ENCODE peak calls at places on chromosomes 11 and 22, in seven cellular contexts. Y is PC-3, R is colonic mucosa, U is esophagus squamous epithelium, J is neural progenitor cell, X is IMR-90, C is body of pancreas. L is an unnamed sample. For H3K4me1, the result is how much of the 10 kb centered on the place peaks cover.

GRCh38 chr22:31139866-31140716 is at the start of gene PLA2G3:
- DNase-seq in J (peak), Y (no peak), R (peak), U (no peak), X (peak), C (no peak), L (peak)

GRCh38 chr11:57200937-57201336 is 19.2 kb downstream of the LRRC55 start:
- DNase-seq in X (no peak), R (no peak), J (no peak), C (no peak), Y (no peak), U (no peak), L (no peak)

GRCh38 chr22:44181033-44181911 is 547 bp downstream of the PARVG start:
- DNase-seq in J (no peak), Y (peak), U (no peak), C (no peak), R (peak), X (no peak), L (no peak)

GRCh38 chr11:45219411-45219810 is 66.7 kb downstream of the SYT13 start:
- DNase-seq in U (no peak), R (no peak), C (no peak), J (no peak), Y (no peak), X (no peak), L (no peak)

GRCh38 chr11:124778281-124778680 is 16.2 kb upstream of the ESAM start:
- DNase-seq in X (no peak), U (no peak), J (no peak), R (no peak), Y (peak), C (no peak), L (no peak)

GRCh38 chr11:95138448-95138847 is 48.8 kb downstream of the ENDOD1 start:
- DNase-seq in X (no peak), C (no peak), R (no peak), Y (peak), J (no peak), U (no peak), L (no peak)

GRCh38 chr11:33721291-33721840 is 14.9 kb downstream of the CD59 start:
- DNase-seq in R (no peak), U (no peak), J (no peak), Y (peak), X (peak), C (no peak), L (no peak)

GRCh38 chr22:49329636-49330035 is 498.0 kb downstream of the BRD1 start:
- DNase-seq in J (no peak), C (no peak), U (no peak), R (no peak), X (no peak), Y (no peak), L (peak)

GRCh38 chr11:15148181-15148580 is 33.5 kb downstream of the INSC start:
- DNase-seq in C (no peak), X (peak), U (no peak), R (no peak), Y (no peak), J (no peak), L (no peak)

GRCh38 chr22:49331878-49332277 is 495.8 kb downstream of the BRD1 start:
- DNase-seq in X (no peak), R (no peak), U (no peak), J (no peak), Y (no peak), C (no peak), L (peak)

GRCh38 chr11:109490953-109491733 is 69.2 kb downstream of the C11orf87 start:
- DNase-seq in J (no peak), U (no peak), C (no peak), X (peak), R (no peak), Y (no peak), L (no peak)

GRCh38 chr11:113505541-113506375 is 30.6 kb upstream of the DRD2 start:
- DNase-seq in J (peak), R (no peak), X (peak), U (no peak), Y (peak), C (no peak), L (no peak)

GRCh38 chr11:76665172-76665571 is 5.4 kb downstream of the LRRC32 start:
- DNase-seq in Y (no peak), C (no peak), X (no peak), R (no peak), U (no peak), J (no peak), L (no peak)

GRCh38 chr11:76666408-76666807 is 4.1 kb downstream of the LRRC32 start:
- DNase-seq in Y (no peak), U (no peak), R (no peak), C (peak), J (peak), X (peak), L (no peak)

GRCh38 chr11:76666830-76667229 is 3.7 kb downstream of the LRRC32 start:
- DNase-seq in X (no peak), R (no peak), C (no peak), J (no peak), Y (no peak), U (no peak), L (no peak)

GRCh38 chr11:76664578-76665061 is 5.9 kb downstream of the LRRC32 start:
- DNase-seq in U (no peak), Y (no peak), C (peak), R (no peak), J (no peak), X (no peak), L (no peak)

GRCh38 chr11:76665921-76666351 is 4.6 kb downstream of the LRRC32 start:
- DNase-seq in J (no peak), R (no peak), Y (no peak), U (no peak), X (no peak), C (peak), L (no peak)
- H3K27ac ChIP-seq in J (no peak), R (no peak), Y (no peak), U (peak), X (no peak), C (peak), L (no peak)

GRCh38 chr11:64874841-64875240 is 3.6 kb downstream of the EHD1 start:
- DNase-seq in Y (no peak), X (no peak), C (no peak), R (no peak), U (no peak), J (peak), L (no peak)
- H3K4me1 ChIP-seq in Y (half or more), X (under half), C (under half), R (half or more), U (half or more), J (under half), L (under half)

GRCh38 chr11:122102426-122102825 is 13.6 kb downstream of the BLID start:
- DNase-seq in R (no peak), X (peak), J (no peak), Y (no peak), C (no peak), U (no peak), L (no peak)

GRCh38 chr11:122103366-122103765 is 12.6 kb downstream of the BLID start:
- DNase-seq in J (no peak), C (no peak), R (no peak), Y (no peak), U (no peak), X (peak), L (no peak)

GRCh38 chr11:122099345-122100045 is 16.5 kb downstream of the BLID start:
- DNase-seq in X (peak), J (no peak), U (no peak), Y (no peak), R (no peak), C (no peak), L (no peak)

GRCh38 chr11:122100222-122101080 is 15.6 kb downstream of the BLID start:
- DNase-seq in R (peak), C (peak), Y (no peak), U (no peak), J (peak), X (peak), L (no peak)

GRCh38 chr11:122101625-122102291 is 14.3 kb downstream of the BLID start:
- DNase-seq in R (peak), J (peak), C (peak), X (peak), U (no peak), Y (no peak), L (peak)
- H3K4me3 ChIP-seq in R (peak), J (peak), C (no peak), X (peak), U (peak), Y (no peak), L (no peak)

DNA sequence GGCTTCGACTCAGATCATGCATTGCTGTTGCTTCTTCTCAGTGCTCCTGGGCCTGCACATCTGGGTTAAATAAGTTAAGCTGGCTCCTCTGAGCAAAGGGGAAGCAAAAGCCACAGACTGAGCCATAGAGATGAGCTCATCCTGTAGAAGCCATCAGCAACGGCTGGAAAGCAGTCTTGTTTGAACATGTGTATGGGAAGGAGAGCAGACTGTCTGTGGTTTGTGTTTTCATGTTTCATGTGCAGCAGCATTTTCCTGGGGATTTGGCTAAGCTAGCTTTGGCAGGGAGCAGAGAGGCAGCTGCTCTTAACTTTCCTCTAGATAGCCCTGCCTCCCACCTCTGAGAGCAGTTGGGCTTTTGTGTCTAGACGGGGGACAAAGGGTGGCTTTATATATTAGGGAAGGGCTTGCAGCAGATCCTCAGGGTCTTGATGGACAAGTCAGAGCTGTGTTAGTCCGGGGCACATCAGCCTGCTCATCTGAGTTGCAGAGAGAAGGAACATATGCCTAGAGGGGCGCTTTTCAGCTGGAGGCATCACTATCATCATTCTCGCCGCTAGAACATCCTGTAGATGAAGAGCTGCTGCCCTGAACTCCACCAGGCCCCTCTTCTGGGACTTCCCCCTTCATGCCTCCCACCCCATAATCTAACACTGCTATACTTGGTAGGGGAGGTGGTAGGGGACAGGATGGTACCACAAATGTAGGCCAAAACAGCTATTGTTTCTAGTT is 14.9 kb downstream of the DCPS start:
- DNase-seq in J (no peak), U (no peak), X (peak), C (no peak), Y (peak), R (no peak), L (peak)
- H3K27ac ChIP-seq in J (no peak), U (peak), X (peak), C (no peak), Y (peak), R (peak), L (peak)

DNA sequence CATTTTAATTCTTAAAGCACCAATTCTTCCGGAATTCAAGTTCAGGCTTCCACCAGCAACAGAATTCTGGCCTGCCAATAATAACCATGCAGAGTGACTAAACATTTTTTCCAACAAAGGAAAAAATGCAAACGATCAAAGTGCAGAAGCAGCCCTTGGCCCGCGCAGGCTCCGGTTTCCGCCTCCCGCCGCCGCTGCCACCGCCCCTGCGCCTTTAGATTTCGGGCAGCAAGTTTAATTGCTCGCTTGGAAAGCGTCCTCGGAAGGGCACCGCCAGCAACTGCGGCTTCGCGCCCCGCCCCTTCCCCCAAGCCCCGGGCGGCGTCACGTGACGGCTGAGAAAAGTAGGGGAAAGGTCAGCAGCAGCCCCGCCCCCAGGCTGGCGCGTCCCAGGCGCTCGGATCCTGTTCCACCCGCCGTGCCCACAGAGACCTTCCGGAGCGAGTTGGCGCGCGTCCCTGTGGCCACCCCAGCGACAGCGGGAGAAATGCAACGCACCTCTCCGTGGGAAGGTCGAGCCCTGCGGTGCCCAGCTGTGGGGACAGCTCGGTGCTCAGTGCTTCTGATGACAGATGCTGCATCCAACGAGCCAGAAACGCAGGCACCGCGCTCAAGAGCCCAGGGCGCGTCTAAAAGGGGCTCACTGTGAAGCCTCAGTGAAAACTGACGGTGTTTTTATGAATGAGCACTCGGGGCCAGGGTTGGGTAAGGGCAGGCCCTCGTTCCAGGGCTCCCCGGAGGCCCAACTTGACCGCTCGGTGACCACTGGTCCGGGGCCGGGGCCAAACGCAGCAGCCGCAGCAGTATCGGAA is 2.5 kb downstream of the CPT1A start:
- DNase-seq in X (peak), U (peak), Y (peak), C (peak), R (peak), J (peak), L (peak)
- H3K4me1 ChIP-seq in X (under half), U (half or more), Y (under half), C (half or more), R (under half), J (under half), L (under half)

DNA sequence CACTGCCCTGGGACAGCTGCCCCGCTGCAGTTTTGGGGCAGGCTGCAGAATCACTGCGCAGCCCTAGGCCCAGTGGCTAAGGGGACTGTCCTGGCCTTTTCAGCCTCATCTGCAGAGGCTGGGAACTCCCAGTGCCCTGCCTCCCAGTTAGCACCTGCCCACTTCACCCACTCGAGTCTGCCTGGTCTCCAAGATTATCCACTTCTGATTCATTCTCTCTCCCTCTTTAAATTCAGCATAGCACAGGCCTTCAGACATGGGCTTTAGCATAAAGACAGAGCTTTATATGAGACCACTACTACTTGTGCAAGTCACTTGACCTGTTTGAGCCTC is 8.9 kb downstream of the DAGLA start:
- DNase-seq in X (no peak), J (no peak), C (no peak), R (no peak), U (no peak), Y (no peak), L (no peak)
- H3K4me3 ChIP-seq in X (no peak), J (no peak), C (no peak), R (no peak), U (no peak), Y (no peak), L (no peak)

GRCh38 chr11:19848219-19848618 is 135.6 kb downstream of the NAV2 start:
- DNase-seq in X (no peak), U (no peak), C (no peak), J (peak), Y (no peak), R (no peak), L (no peak)
- H3K27ac ChIP-seq in X (no peak), U (no peak), C (no peak), J (no peak), Y (no peak), R (no peak), L (no peak)

DNA sequence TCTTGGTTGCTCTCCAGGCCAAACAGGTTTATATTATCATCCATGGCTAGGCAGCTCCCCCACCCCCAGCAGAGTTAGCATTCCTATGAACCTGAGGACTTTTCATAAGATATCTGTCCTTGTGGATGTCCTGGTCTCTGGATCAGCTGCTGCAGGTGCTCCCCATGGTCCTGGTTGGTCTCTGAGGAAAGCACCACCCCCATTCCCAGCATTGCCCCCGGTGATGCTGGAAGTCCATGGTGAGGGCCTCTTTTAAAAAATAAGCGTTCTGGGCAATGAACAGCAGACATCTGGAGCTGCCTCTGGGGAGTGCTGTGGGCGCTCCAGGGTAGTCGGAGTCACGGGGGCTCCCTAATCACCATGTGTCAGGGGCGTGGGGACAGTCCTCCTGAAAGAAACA is 26.6 kb downstream of the DKK3 start:
- DNase-seq in R (no peak), U (no peak), Y (no peak), J (no peak), C (no peak), X (no peak), L (no peak)
- H3K4me1 ChIP-seq in R (under half), U (under half), Y (half or more), J (under half), C (under half), X (half or more), L (under half)

GRCh38 chr22:38741166-38741565 is 14.6 kb downstream of the SUN2 start:
- DNase-seq in Y (no peak), X (no peak), J (no peak), U (no peak), R (no peak), C (no peak), L (no peak)
- H3K4me3 ChIP-seq in Y (no peak), X (no peak), J (no peak), U (no peak), R (no peak), C (no peak), L (no peak)

L was measured in lung.